ENCODE peak calls at places on chromosome 22, in five cellular contexts. One of them, this sample, is unnamed.

GRCh38 chr22:47332246-47332980 is 570.0 kb downstream of the TBC1D22A start:
- DNase-seq in HEK293T: no peak
- DNase-seq in K562: no peak
- DNase-seq in GM12878: no peak
- DNase-seq in SK-N-SH: no peak
- DNase-seq in this sample: no peak

GRCh38 chr22:27581688-27582087 is 219.9 kb downstream of the MN1 start:
- DNase-seq in HEK293T: no peak
- DNase-seq in K562: no peak
- DNase-seq in GM12878: no peak
- DNase-seq in SK-N-SH: no peak
- DNase-seq in this sample: no peak

GRCh38 chr22:49764151-49764581 is 63.5 kb downstream of the BRD1 start:
- DNase-seq in HEK293T: no peak
- DNase-seq in K562: no peak
- DNase-seq in GM12878: no peak
- DNase-seq in SK-N-SH: peak; percentile 44
- DNase-seq in this sample: no peak

GRCh38 chr22:23001463-23001862 is 68.9 kb upstream of the GNAZ start:
- DNase-seq in HEK293T: no peak
- DNase-seq in K562: no peak
- DNase-seq in GM12878: no peak
- DNase-seq in SK-N-SH: no peak
- DNase-seq in this sample: no peak

GRCh38 chr22:23791737-23792645 is 5.2 kb downstream of the SMARCB1 start:
- DNase-seq in HEK293T: no peak
- DNase-seq in K562: no peak
- DNase-seq in GM12878: no peak
- DNase-seq in SK-N-SH: peak; percentile 34
- DNase-seq in this sample: no peak

GRCh38 chr22:39999144-39999757 is 4.5 kb downstream of the FAM83F start:
- DNase-seq in HEK293T: no peak
- DNase-seq in K562: peak; percentile 87
- DNase-seq in GM12878: no peak
- DNase-seq in SK-N-SH: no peak
- DNase-seq in this sample: peak; percentile 27

GRCh38 chr22:25395915-25396314 is 168.6 kb upstream of the GRK3 start:
- DNase-seq in HEK293T: no peak
- DNase-seq in K562: no peak
- DNase-seq in GM12878: no peak
- DNase-seq in SK-N-SH: no peak
- DNase-seq in this sample: peak; percentile 91

GRCh38 chr22:23216331-23217170 is 36.2 kb downstream of the BCR start:
- DNase-seq in HEK293T: no peak
- DNase-seq in K562: peak; percentile 53
- DNase-seq in GM12878: no peak
- DNase-seq in SK-N-SH: no peak
- DNase-seq in this sample: peak; percentile 92

GRCh38 chr22:49292909-49293308 is 534.8 kb downstream of the BRD1 start:
- DNase-seq in HEK293T: no peak
- DNase-seq in K562: no peak
- DNase-seq in GM12878: no peak
- DNase-seq in SK-N-SH: no peak
- DNase-seq in this sample: no peak

GRCh38 chr22:19178065-19178658 is 374 bp downstream of the SLC25A1 start:
- DNase-seq in HEK293T: peak; percentile 56
- DNase-seq in K562: peak; percentile 91
- DNase-seq in GM12878: no peak
- DNase-seq in SK-N-SH: peak; percentile 85
- DNase-seq in this sample: peak; percentile 21

GRCh38 chr22:37244114-37244921 is at the start of gene RAC2:
- DNase-seq in HEK293T: no peak
- DNase-seq in K562: peak; percentile 77
- DNase-seq in GM12878: no peak
- DNase-seq in SK-N-SH: peak; percentile 57
- DNase-seq in this sample: no peak

GRCh38 chr22:41028841-41029240 is 63.6 kb upstream of the EP300 start:
- DNase-seq in HEK293T: no peak
- DNase-seq in K562: no peak
- DNase-seq in GM12878: no peak
- DNase-seq in SK-N-SH: no peak
- DNase-seq in this sample: peak; percentile 64

GRCh38 chr22:19879651-19879995 is 24.9 kb upstream of the GNB1L start:
- DNase-seq in HEK293T: no peak
- DNase-seq in K562: no peak
- DNase-seq in GM12878: no peak
- DNase-seq in SK-N-SH: peak; percentile 30
- DNase-seq in this sample: no peak

GRCh38 chr22:38433871-38434270 is 21.1 kb downstream of the KCNJ4 start:
- DNase-seq in HEK293T: no peak
- DNase-seq in K562: no peak
- DNase-seq in GM12878: no peak
- DNase-seq in SK-N-SH: no peak
- DNase-seq in this sample: no peak

GRCh38 chr22:43838161-43838560 is 24.2 kb downstream of the SULT4A1 start:
- DNase-seq in HEK293T: no peak
- DNase-seq in K562: no peak
- DNase-seq in GM12878: no peak
- DNase-seq in SK-N-SH: no peak
- DNase-seq in this sample: no peak

GRCh38 chr22:32255726-32256125 is 579 bp upstream of the SLC5A4 start:
- DNase-seq in HEK293T: no peak
- DNase-seq in K562: no peak
- DNase-seq in GM12878: no peak
- DNase-seq in SK-N-SH: no peak
- DNase-seq in this sample: no peak

GRCh38 chr22:49291781-49292180 is 535.9 kb downstream of the BRD1 start:
- DNase-seq in HEK293T: no peak
- DNase-seq in K562: no peak
- DNase-seq in GM12878: no peak
- DNase-seq in SK-N-SH: no peak
- DNase-seq in this sample: no peak

GRCh38 chr22:39288135-39288898 is 31.1 kb downstream of the RPL3 start:
- DNase-seq in HEK293T: no peak
- DNase-seq in K562: no peak
- DNase-seq in GM12878: no peak
- DNase-seq in SK-N-SH: no peak
- DNase-seq in this sample: no peak

GRCh38 chr22:32839776-32840571 is 38.5 kb downstream of the TIMP3 start:
- DNase-seq in HEK293T: no peak
- DNase-seq in K562: no peak
- DNase-seq in GM12878: no peak
- DNase-seq in SK-N-SH: peak; percentile 33
- DNase-seq in this sample: no peak

GRCh38 chr22:44898236-44898635 is 111.6 kb downstream of the PHF21B start:
- DNase-seq in HEK293T: no peak
- DNase-seq in K562: no peak
- DNase-seq in GM12878: no peak
- DNase-seq in SK-N-SH: no peak
- DNase-seq in this sample: no peak

GRCh38 chr22:49720279-49720959 is 107.3 kb downstream of the BRD1 start:
- DNase-seq in HEK293T: no peak
- DNase-seq in K562: no peak
- DNase-seq in GM12878: no peak
- DNase-seq in SK-N-SH: no peak
- DNase-seq in this sample: no peak

GRCh38 chr22:48846200-48846599 is 981.5 kb downstream of the BRD1 start:
- DNase-seq in HEK293T: no peak
- DNase-seq in K562: no peak
- DNase-seq in GM12878: no peak
- DNase-seq in SK-N-SH: no peak
- DNase-seq in this sample: no peak

GRCh38 chr22:41915035-41915782 is at the start of gene SHISA8:
- DNase-seq in HEK293T: peak; percentile 69
- DNase-seq in K562: peak; percentile 72
- DNase-seq in GM12878: no peak
- DNase-seq in SK-N-SH: peak; percentile 70
- DNase-seq in this sample: no peak

GRCh38 chr22:44881246-44881600 is 128.6 kb downstream of the PHF21B start:
- DNase-seq in HEK293T: no peak
- DNase-seq in K562: no peak
- DNase-seq in GM12878: no peak
- DNase-seq in SK-N-SH: no peak
- DNase-seq in this sample: no peak

GRCh38 chr22:48895831-48896765 is 931.6 kb downstream of the BRD1 start:
- DNase-seq in HEK293T: no peak
- DNase-seq in K562: no peak
- DNase-seq in GM12878: no peak
- DNase-seq in SK-N-SH: no peak
- DNase-seq in this sample: no peak

GRCh38 chr22:40635008-40635939 is 1.2 kb downstream of the MRTFA start:
- DNase-seq in HEK293T: no peak
- DNase-seq in K562: no peak
- DNase-seq in GM12878: no peak
- DNase-seq in SK-N-SH: no peak
- DNase-seq in this sample: no peak

GRCh38 chr22:19610518-19611253 is 86.5 kb upstream of the CLDN5 start:
- DNase-seq in HEK293T: no peak
- DNase-seq in K562: no peak
- DNase-seq in GM12878: no peak
- DNase-seq in SK-N-SH: no peak
- DNase-seq in this sample: no peak

GRCh38 chr22:50281957-50282356 is 11.8 kb upstream of the MAPK11 start:
- DNase-seq in HEK293T: no peak
- DNase-seq in K562: no peak
- DNase-seq in GM12878: no peak
- DNase-seq in SK-N-SH: no peak
- DNase-seq in this sample: no peak

GRCh38 chr22:39738746-39739145 is 154.8 kb downstream of the ENTHD1 start:
- DNase-seq in HEK293T: no peak
- DNase-seq in K562: no peak
- DNase-seq in GM12878: no peak
- DNase-seq in SK-N-SH: no peak
- DNase-seq in this sample: no peak

GRCh38 chr22:27625769-27626674 is 175.5 kb downstream of the MN1 start:
- DNase-seq in HEK293T: no peak
- DNase-seq in K562: no peak
- DNase-seq in GM12878: no peak
- DNase-seq in SK-N-SH: no peak
- DNase-seq in this sample: no peak

GRCh38 chr22:49010086-49010863 is 817.4 kb downstream of the BRD1 start:
- DNase-seq in HEK293T: no peak
- DNase-seq in K562: no peak
- DNase-seq in GM12878: no peak
- DNase-seq in SK-N-SH: peak; percentile 17
- DNase-seq in this sample: no peak

GRCh38 chr22:17218341-17218740 is 894 bp downstream of the ADA2 start:
- DNase-seq in HEK293T: no peak
- DNase-seq in K562: no peak
- DNase-seq in GM12878: no peak
- DNase-seq in SK-N-SH: no peak
- DNase-seq in this sample: no peak

GRCh38 chr22:17214416-17215043 is 4.7 kb downstream of the ADA2 start:
- DNase-seq in HEK293T: no peak
- DNase-seq in K562: no peak
- DNase-seq in GM12878: no peak
- DNase-seq in SK-N-SH: no peak
- DNase-seq in this sample: no peak

GRCh38 chr22:17217179-17217578 is 2.1 kb downstream of the ADA2 start:
- DNase-seq in HEK293T: no peak
- DNase-seq in K562: no peak
- DNase-seq in GM12878: no peak
- DNase-seq in SK-N-SH: no peak
- DNase-seq in this sample: no peak

GRCh38 chr22:17213976-17214375 is 5.3 kb downstream of the ADA2 start:
- DNase-seq in HEK293T: peak; percentile 66
- DNase-seq in K562: peak; percentile 61
- DNase-seq in GM12878: no peak
- DNase-seq in SK-N-SH: no peak
- DNase-seq in this sample: peak; percentile 21
- TF ChIP-seq FOXM1 in HEK293T: no peak
- TF ChIP-seq FOXM1 in K562: no peak
- TF ChIP-seq FOXM1 in GM12878: no peak
- TF ChIP-seq FOXM1 in SK-N-SH: no peak
- TF ChIP-seq FOXM1 in this sample: no peak

GRCh38 chr22:17629167-17629489 is 579 bp upstream of the ATP6V1E1 start:
- DNase-seq in HEK293T: no peak
- DNase-seq in K562: peak; percentile 22
- DNase-seq in GM12878: no peak
- DNase-seq in SK-N-SH: no peak
- DNase-seq in this sample: no peak

GRCh38 chr22:17629646-17630045 is 1.1 kb upstream of the ATP6V1E1 start:
- DNase-seq in HEK293T: no peak
- DNase-seq in K562: no peak
- DNase-seq in GM12878: no peak
- DNase-seq in SK-N-SH: no peak
- DNase-seq in this sample: no peak

GRCh38 chr22:17631076-17631565 is 2.6 kb upstream of the ATP6V1E1 start:
- DNase-seq in HEK293T: no peak
- DNase-seq in K562: no peak
- DNase-seq in GM12878: no peak
- DNase-seq in SK-N-SH: no peak
- DNase-seq in this sample: no peak

GRCh38 chr22:17628304-17629166 is at the start of gene ATP6V1E1:
- DNase-seq in HEK293T: peak; percentile 99
- DNase-seq in K562: peak; percentile 99
- DNase-seq in GM12878: peak; percentile 88
- DNase-seq in SK-N-SH: peak; percentile 95
- DNase-seq in this sample: peak; percentile 94

DNA sequence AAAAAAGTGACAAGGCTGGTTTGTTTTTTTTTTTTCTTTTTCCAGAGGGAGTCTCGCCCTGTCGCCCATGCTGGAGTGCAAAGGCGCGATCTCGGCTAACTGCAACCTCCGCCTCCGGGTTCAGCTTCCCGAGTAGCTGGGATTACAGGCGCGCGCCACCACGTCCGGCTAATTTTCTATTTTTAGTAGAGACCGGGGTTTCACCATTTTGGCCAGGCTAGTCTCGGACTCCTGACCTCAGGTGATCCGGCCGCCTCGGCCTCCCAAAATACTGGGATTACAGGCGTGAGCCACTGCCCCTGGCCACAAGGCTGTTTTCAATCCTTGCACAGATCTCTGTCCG is 617 bp downstream of the ATP6V1E1 start:
- DNase-seq in HEK293T: no peak
- DNase-seq in K562: no peak
- DNase-seq in GM12878: no peak
- DNase-seq in SK-N-SH: no peak
- DNase-seq in this sample: no peak
- TF ChIP-seq FOXM1 in HEK293T: no peak
- TF ChIP-seq FOXM1 in K562: no peak
- TF ChIP-seq FOXM1 in GM12878: no peak
- TF ChIP-seq FOXM1 in SK-N-SH: no peak
- TF ChIP-seq FOXM1 in this sample: no peak

GRCh38 chr22:29313126-29314071 is 2.1 kb downstream of the RASL10A start:
- DNase-seq in HEK293T: no peak
- DNase-seq in K562: no peak
- DNase-seq in GM12878: no peak
- DNase-seq in SK-N-SH: peak; percentile 86
- DNase-seq in this sample: no peak
- TF ChIP-seq FOXM1 in HEK293T: no peak
- TF ChIP-seq FOXM1 in K562: no peak
- TF ChIP-seq FOXM1 in GM12878: no peak
- TF ChIP-seq FOXM1 in SK-N-SH: no peak
- TF ChIP-seq FOXM1 in this sample: no peak

GRCh38 chr22:46062971-46063631 is 86.1 kb upstream of the WNT7B start:
- DNase-seq in HEK293T: no peak
- DNase-seq in K562: no peak
- DNase-seq in GM12878: no peak
- DNase-seq in SK-N-SH: peak; percentile 64
- DNase-seq in this sample: no peak
- TF ChIP-seq FOXM1 in HEK293T: no peak
- TF ChIP-seq FOXM1 in K562: no peak
- TF ChIP-seq FOXM1 in GM12878: no peak
- TF ChIP-seq FOXM1 in SK-N-SH: no peak
- TF ChIP-seq FOXM1 in this sample: no peak

This sample was measured in HepG2.